ENCODE peak calls at places on chromosomes 2 and 18, in ten cellular contexts. One of them, this sample, is unnamed. For H3K9me3, the result is how much of the 10 kb centered on the place peaks cover.

GRCh38 chr2:86211033-86211795 is 12.0 kb downstream of the MRPL35 start:
- DNase-seq in upper lobe of left lung: no peak
- DNase-seq in K562: no peak
- DNase-seq in HepG2: peak
- DNase-seq in stomach: no peak
- DNase-seq in HCT116: no peak
- DNase-seq in transverse colon: no peak
- DNase-seq in suprapubic skin: no peak
- DNase-seq in vagina: no peak
- DNase-seq in prostate gland: no peak
- DNase-seq in this sample: no peak

GRCh38 chr2:160045703-160046210 is 16.7 kb downstream of the PLA2R1 start:
- DNase-seq in upper lobe of left lung: no peak
- DNase-seq in K562: no peak
- DNase-seq in HepG2: no peak
- DNase-seq in stomach: no peak
- DNase-seq in HCT116: no peak
- DNase-seq in transverse colon: no peak
- DNase-seq in suprapubic skin: no peak
- DNase-seq in vagina: no peak
- DNase-seq in prostate gland: no peak
- DNase-seq in this sample: no peak

GRCh38 chr2:216287251-216287650 is 85.0 kb downstream of the MARCHF4 start:
- DNase-seq in upper lobe of left lung: no peak
- DNase-seq in K562: no peak
- DNase-seq in HepG2: peak
- DNase-seq in stomach: no peak
- DNase-seq in HCT116: no peak
- DNase-seq in transverse colon: no peak
- DNase-seq in suprapubic skin: no peak
- DNase-seq in vagina: no peak
- DNase-seq in prostate gland: peak
- DNase-seq in this sample: no peak

GRCh38 chr18:68489018-68489792 is 225.7 kb downstream of the TMX3 start:
- DNase-seq in upper lobe of left lung: no peak
- DNase-seq in K562: no peak
- DNase-seq in HepG2: no peak
- DNase-seq in stomach: no peak
- DNase-seq in HCT116: no peak
- DNase-seq in transverse colon: no peak
- DNase-seq in suprapubic skin: no peak
- DNase-seq in vagina: no peak
- DNase-seq in prostate gland: no peak
- DNase-seq in this sample: no peak

GRCh38 chr2:133109772-133110171 is 439.8 kb upstream of the LYPD1 start:
- DNase-seq in upper lobe of left lung: no peak
- DNase-seq in K562: no peak
- DNase-seq in HepG2: no peak
- DNase-seq in stomach: no peak
- DNase-seq in HCT116: no peak
- DNase-seq in transverse colon: no peak
- DNase-seq in suprapubic skin: no peak
- DNase-seq in vagina: no peak
- DNase-seq in prostate gland: no peak
- DNase-seq in this sample: no peak

GRCh38 chr18:54830260-54830659 is 2.0 kb downstream of the RAB27B start:
- DNase-seq in upper lobe of left lung: no peak
- DNase-seq in K562: no peak
- DNase-seq in HepG2: no peak
- DNase-seq in stomach: no peak
- DNase-seq in HCT116: no peak
- DNase-seq in transverse colon: no peak
- DNase-seq in suprapubic skin: no peak
- DNase-seq in vagina: no peak
- DNase-seq in prostate gland: no peak
- DNase-seq in this sample: no peak

GRCh38 chr18:13416208-13416607 is 197.6 kb downstream of the LDLRAD4 start:
- DNase-seq in upper lobe of left lung: no peak
- DNase-seq in K562: no peak
- DNase-seq in HepG2: no peak
- DNase-seq in stomach: no peak
- DNase-seq in HCT116: no peak
- DNase-seq in transverse colon: no peak
- DNase-seq in suprapubic skin: no peak
- DNase-seq in vagina: no peak
- DNase-seq in prostate gland: no peak
- DNase-seq in this sample: no peak

GRCh38 chr18:22542400-22542835 is 124.7 kb upstream of the CTAGE1 start:
- DNase-seq in upper lobe of left lung: no peak
- DNase-seq in K562: no peak
- DNase-seq in HepG2: peak
- DNase-seq in stomach: no peak
- DNase-seq in HCT116: no peak
- DNase-seq in transverse colon: no peak
- DNase-seq in suprapubic skin: no peak
- DNase-seq in vagina: no peak
- DNase-seq in prostate gland: no peak
- DNase-seq in this sample: no peak

GRCh38 chr2:1717129-1717528 is 27.2 kb downstream of the PXDN start:
- DNase-seq in upper lobe of left lung: no peak
- DNase-seq in K562: no peak
- DNase-seq in HepG2: no peak
- DNase-seq in stomach: no peak
- DNase-seq in HCT116: no peak
- DNase-seq in transverse colon: no peak
- DNase-seq in suprapubic skin: no peak
- DNase-seq in vagina: peak
- DNase-seq in prostate gland: peak
- DNase-seq in this sample: peak

GRCh38 chr2:26606847-26607190 is 34.3 kb downstream of the CIB4 start:
- DNase-seq in upper lobe of left lung: no peak
- DNase-seq in K562: no peak
- DNase-seq in HepG2: no peak
- DNase-seq in stomach: peak
- DNase-seq in HCT116: peak
- DNase-seq in transverse colon: no peak
- DNase-seq in suprapubic skin: peak
- DNase-seq in vagina: no peak
- DNase-seq in prostate gland: peak
- DNase-seq in this sample: peak

GRCh38 chr2:215793747-215794595 is 219.4 kb downstream of the MREG start:
- DNase-seq in upper lobe of left lung: no peak
- DNase-seq in K562: peak
- DNase-seq in HepG2: peak
- DNase-seq in stomach: peak
- DNase-seq in HCT116: peak
- DNase-seq in transverse colon: peak
- DNase-seq in suprapubic skin: no peak
- DNase-seq in vagina: no peak
- DNase-seq in prostate gland: no peak
- DNase-seq in this sample: no peak

GRCh38 chr18:55625875-55626274 is 37.9 kb upstream of the TCF4 start:
- DNase-seq in upper lobe of left lung: no peak
- DNase-seq in K562: no peak
- DNase-seq in HepG2: no peak
- DNase-seq in stomach: no peak
- DNase-seq in HCT116: no peak
- DNase-seq in transverse colon: no peak
- DNase-seq in suprapubic skin: no peak
- DNase-seq in vagina: no peak
- DNase-seq in prostate gland: no peak
- DNase-seq in this sample: no peak

GRCh38 chr2:188919824-188920223 is 54.3 kb upstream of the COL3A1 start:
- DNase-seq in upper lobe of left lung: no peak
- DNase-seq in K562: no peak
- DNase-seq in HepG2: no peak
- DNase-seq in stomach: no peak
- DNase-seq in HCT116: no peak
- DNase-seq in transverse colon: no peak
- DNase-seq in suprapubic skin: no peak
- DNase-seq in vagina: no peak
- DNase-seq in prostate gland: no peak
- DNase-seq in this sample: no peak

GRCh38 chr2:158779621-158780020 is 15.5 kb upstream of the DAPL1 start:
- DNase-seq in upper lobe of left lung: no peak
- DNase-seq in K562: no peak
- DNase-seq in HepG2: no peak
- DNase-seq in stomach: no peak
- DNase-seq in HCT116: no peak
- DNase-seq in transverse colon: no peak
- DNase-seq in suprapubic skin: no peak
- DNase-seq in vagina: no peak
- DNase-seq in prostate gland: no peak
- DNase-seq in this sample: no peak

GRCh38 chr2:219636941-219637841 is 9.8 kb downstream of the SLC4A3 start:
- DNase-seq in upper lobe of left lung: peak
- DNase-seq in K562: no peak
- DNase-seq in HepG2: no peak
- DNase-seq in stomach: no peak
- DNase-seq in HCT116: no peak
- DNase-seq in transverse colon: no peak
- DNase-seq in suprapubic skin: peak
- DNase-seq in vagina: peak
- DNase-seq in prostate gland: no peak
- DNase-seq in this sample: no peak

GRCh38 chr2:168060956-168061750 is 186.2 kb downstream of the STK39 start:
- DNase-seq in upper lobe of left lung: no peak
- DNase-seq in K562: no peak
- DNase-seq in HepG2: no peak
- DNase-seq in stomach: no peak
- DNase-seq in HCT116: no peak
- DNase-seq in transverse colon: no peak
- DNase-seq in suprapubic skin: no peak
- DNase-seq in vagina: no peak
- DNase-seq in prostate gland: no peak
- DNase-seq in this sample: no peak

GRCh38 chr18:8705280-8705940 is at the start of gene MTCL1:
- DNase-seq in upper lobe of left lung: no peak
- DNase-seq in K562: no peak
- DNase-seq in HepG2: no peak
- DNase-seq in stomach: peak
- DNase-seq in HCT116: no peak
- DNase-seq in transverse colon: no peak
- DNase-seq in suprapubic skin: no peak
- DNase-seq in vagina: peak
- DNase-seq in prostate gland: peak
- DNase-seq in this sample: no peak

GRCh38 chr18:74947417-74947816 is 261.5 kb downstream of the PTGR3 start:
- DNase-seq in upper lobe of left lung: no peak
- DNase-seq in K562: no peak
- DNase-seq in HepG2: no peak
- DNase-seq in stomach: no peak
- DNase-seq in HCT116: no peak
- DNase-seq in transverse colon: no peak
- DNase-seq in suprapubic skin: no peak
- DNase-seq in vagina: no peak
- DNase-seq in prostate gland: no peak
- DNase-seq in this sample: no peak

GRCh38 chr18:47930844-47931706 is 616 bp upstream of the SMAD2 start:
- DNase-seq in upper lobe of left lung: peak
- DNase-seq in K562: peak
- DNase-seq in HepG2: peak
- DNase-seq in stomach: peak
- DNase-seq in HCT116: peak
- DNase-seq in transverse colon: peak
- DNase-seq in suprapubic skin: peak
- DNase-seq in vagina: peak
- DNase-seq in prostate gland: peak
- DNase-seq in this sample: peak
- TF ChIP-seq POLR2AphosphoS5 in upper lobe of left lung: peak
- TF ChIP-seq POLR2AphosphoS5 in K562: no peak
- TF ChIP-seq POLR2AphosphoS5 in HepG2: peak
- TF ChIP-seq POLR2AphosphoS5 in stomach: no peak
- TF ChIP-seq POLR2AphosphoS5 in HCT116: peak
- TF ChIP-seq POLR2AphosphoS5 in transverse colon: peak
- TF ChIP-seq POLR2AphosphoS5 in suprapubic skin: peak
- TF ChIP-seq POLR2AphosphoS5 in vagina: peak
- TF ChIP-seq POLR2AphosphoS5 in prostate gland: peak
- TF ChIP-seq POLR2AphosphoS5 in this sample: peak

DNA sequence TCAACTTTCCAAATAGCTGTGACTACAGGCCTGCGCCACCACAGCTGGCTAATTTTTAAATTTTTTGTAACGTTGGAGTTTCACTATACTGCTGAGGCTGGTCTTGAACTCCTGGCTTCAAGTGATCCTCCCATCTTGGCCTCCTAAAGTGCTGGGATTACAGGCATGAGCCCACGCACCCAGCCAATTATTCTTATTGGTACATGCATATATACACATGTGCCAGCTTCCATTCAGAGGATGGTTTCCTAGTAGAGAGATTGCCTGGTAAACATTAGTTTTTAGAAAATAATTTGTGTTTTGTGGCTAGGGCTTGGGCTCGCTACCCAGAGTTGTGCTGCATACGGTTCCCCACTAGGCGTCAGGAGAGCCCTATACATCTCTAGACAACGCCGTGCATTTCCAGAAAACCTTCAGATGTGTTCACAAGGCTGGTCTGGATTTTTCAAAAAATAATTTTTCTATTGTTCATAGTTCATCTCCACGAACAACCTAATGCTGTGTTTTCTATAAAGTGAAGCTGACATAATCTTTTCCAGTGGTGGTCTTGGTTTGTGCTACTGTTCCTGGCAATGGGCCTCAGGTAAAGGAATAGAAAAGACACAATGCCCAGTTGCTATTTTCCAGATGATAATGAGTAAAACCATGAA is 14.6 kb upstream of the AFG3L2 start:
- DNase-seq in upper lobe of left lung: no peak
- DNase-seq in K562: peak
- DNase-seq in HepG2: peak
- DNase-seq in stomach: peak
- DNase-seq in HCT116: peak
- DNase-seq in transverse colon: peak
- DNase-seq in suprapubic skin: no peak
- DNase-seq in vagina: no peak
- DNase-seq in prostate gland: peak
- DNase-seq in this sample: no peak
- TF ChIP-seq CTCF in upper lobe of left lung: peak
- TF ChIP-seq CTCF in K562: peak
- TF ChIP-seq CTCF in HepG2: peak
- TF ChIP-seq CTCF in stomach: peak
- TF ChIP-seq CTCF in HCT116: peak
- TF ChIP-seq CTCF in transverse colon: peak
- TF ChIP-seq CTCF in suprapubic skin: peak
- TF ChIP-seq CTCF in vagina: peak
- TF ChIP-seq CTCF in prostate gland: peak
- TF ChIP-seq CTCF in this sample: peak

GRCh38 chr2:6845312-6845711 is 20.4 kb downstream of the CMPK2 start:
- DNase-seq in upper lobe of left lung: no peak
- DNase-seq in K562: peak
- DNase-seq in HepG2: no peak
- DNase-seq in stomach: no peak
- DNase-seq in HCT116: no peak
- DNase-seq in transverse colon: no peak
- DNase-seq in suprapubic skin: no peak
- DNase-seq in vagina: no peak
- DNase-seq in prostate gland: no peak
- DNase-seq in this sample: no peak
- H3K9me3 ChIP-seq in upper lobe of left lung: half or more
- H3K9me3 ChIP-seq in K562: under half
- H3K9me3 ChIP-seq in HepG2: half or more
- H3K9me3 ChIP-seq in stomach: half or more
- H3K9me3 ChIP-seq in HCT116: under half
- H3K9me3 ChIP-seq in transverse colon: under half
- H3K9me3 ChIP-seq in suprapubic skin: half or more
- H3K9me3 ChIP-seq in vagina: half or more
- H3K9me3 ChIP-seq in prostate gland: under half
- H3K9me3 ChIP-seq in this sample: half or more

GRCh38 chr2:30400151-30400954 is 46.7 kb upstream of the LCLAT1 start:
- DNase-seq in upper lobe of left lung: no peak
- DNase-seq in K562: no peak
- DNase-seq in HepG2: no peak
- DNase-seq in stomach: no peak
- DNase-seq in HCT116: no peak
- DNase-seq in transverse colon: no peak
- DNase-seq in suprapubic skin: no peak
- DNase-seq in vagina: no peak
- DNase-seq in prostate gland: no peak
- DNase-seq in this sample: no peak
- TF ChIP-seq POLR2AphosphoS5 in upper lobe of left lung: no peak
- TF ChIP-seq POLR2AphosphoS5 in K562: no peak
- TF ChIP-seq POLR2AphosphoS5 in HepG2: no peak
- TF ChIP-seq POLR2AphosphoS5 in stomach: no peak
- TF ChIP-seq POLR2AphosphoS5 in HCT116: no peak
- TF ChIP-seq POLR2AphosphoS5 in transverse colon: peak
- TF ChIP-seq POLR2AphosphoS5 in suprapubic skin: no peak
- TF ChIP-seq POLR2AphosphoS5 in vagina: no peak
- TF ChIP-seq POLR2AphosphoS5 in prostate gland: no peak
- TF ChIP-seq POLR2AphosphoS5 in this sample: no peak

This sample was measured in breast epithelium.